ENCODE peak calls at places on chromosomes 16 and 17, in eight cellular contexts. O is lower lobe of right lung; F is CD8-positive, alpha-beta T cell; R is cardiac muscle cell; D is uterus; N is heart right ventricle; W is psoas muscle; I is breast epithelium. Z is an unnamed sample. For H3K4me1, the result is how much of the 10 kb centered on the place peaks cover.

GRCh38 chr17:78599419-78599818 is 22.2 kb upstream of the DNAH17 start:
- DNase-seq in F (no peak), D (no peak), I (no peak), O (no peak), N (no peak), R (peak), W (no peak), Z (no peak)

GRCh38 chr17:43418441-43419374 is 19.9 kb downstream of the ARL4D start:
- DNase-seq in O (no peak), R (peak), N (no peak), F (no peak), W (peak), D (peak), I (peak), Z (no peak)

GRCh38 chr17:10761281-10761680 is 31.5 kb upstream of the TMEM220 start:
- DNase-seq in I (no peak), F (no peak), O (no peak), D (no peak), W (no peak), N (no peak), R (no peak), Z (no peak)

GRCh38 chr16:5633845-5634440 is 536.3 kb upstream of the EEF2KMT start:
- DNase-seq in R (peak), D (no peak), N (no peak), F (no peak), W (no peak), I (no peak), O (no peak), Z (no peak)

GRCh38 chr16:22614271-22614947 is 103.7 kb downstream of the NPIPB5 start:
- DNase-seq in R (no peak), D (no peak), O (no peak), I (peak), W (no peak), N (no peak), F (no peak), Z (peak)

GRCh38 chr17:69997332-69997731 is 77.7 kb upstream of the KCNJ16 start:
- DNase-seq in I (no peak), F (no peak), D (no peak), W (no peak), N (no peak), R (no peak), O (no peak), Z (peak)

GRCh38 chr16:28531777-28532744 is 6.7 kb downstream of the NUPR1 start:
- DNase-seq in O (peak), D (peak), N (peak), F (no peak), W (peak), R (peak), I (no peak), Z (peak)

GRCh38 chr16:83830091-83830768 is 22.5 kb downstream of the HSBP1 start:
- DNase-seq in I (no peak), N (no peak), D (no peak), R (no peak), F (no peak), O (no peak), W (no peak), Z (no peak)

GRCh38 chr17:70171159-70171558 is 1.8 kb downstream of the KCNJ2 start:
- DNase-seq in O (no peak), W (no peak), R (no peak), I (no peak), N (no peak), D (no peak), F (no peak), Z (no peak)

GRCh38 chr16:4517812-4518211 is 20.8 kb downstream of the CDIP1 start:
- DNase-seq in W (no peak), F (no peak), R (peak), D (no peak), I (no peak), N (no peak), O (no peak), Z (no peak)

GRCh38 chr17:63140255-63140654 is 174.2 kb downstream of the TANC2 start:
- DNase-seq in F (no peak), W (no peak), D (no peak), N (peak), O (no peak), I (no peak), R (peak), Z (no peak)

GRCh38 chr16:56107944-56108583 is 83.2 kb upstream of the GNAO1 start:
- DNase-seq in O (no peak), I (no peak), W (no peak), F (no peak), D (no peak), N (peak), R (no peak), Z (no peak)

GRCh38 chr17:40909351-40909750 is 24.3 kb upstream of the KRT20 start:
- DNase-seq in O (peak), R (peak), D (peak), W (peak), F (peak), N (peak), I (peak), Z (peak)

GRCh38 chr16:14405611-14406537 is 224.2 kb downstream of the PARN start:
- DNase-seq in N (no peak), F (no peak), I (peak), O (no peak), W (peak), R (no peak), D (no peak), Z (peak)

GRCh38 chr16:85574672-85575475 is 38.2 kb upstream of the GSE1 start:
- DNase-seq in W (no peak), N (no peak), D (no peak), R (no peak), F (no peak), O (no peak), I (no peak), Z (no peak)

GRCh38 chr17:15892679-15893332 is 52.1 kb upstream of the ADORA2B start:
- DNase-seq in R (peak), F (no peak), N (no peak), D (no peak), I (peak), W (no peak), O (no peak), Z (peak)

GRCh38 chr16:28000314-28000713 is 63.2 kb downstream of the GSG1L start:
- DNase-seq in O (no peak), I (no peak), D (no peak), N (no peak), F (no peak), W (no peak), R (no peak), Z (no peak)

GRCh38 chr16:24833352-24833751 is 12.4 kb upstream of the SLC5A11 start:
- DNase-seq in R (no peak), F (no peak), D (no peak), N (no peak), W (no peak), I (no peak), O (no peak), Z (no peak)

GRCh38 chr17:77471984-77472836 is 331.4 kb downstream of the SEC14L1 start:
- DNase-seq in R (peak), O (peak), W (no peak), D (peak), I (peak), F (no peak), N (peak), Z (no peak)

GRCh38 chr17:61875804-61876203 is 12.5 kb upstream of the BRIP1 start:
- DNase-seq in D (no peak), W (no peak), F (no peak), O (no peak), N (no peak), R (no peak), I (no peak), Z (no peak)

GRCh38 chr17:51263001-51263400 is 2.7 kb downstream of the UTP18 start:
- DNase-seq in W (no peak), N (no peak), O (no peak), R (peak), D (no peak), F (no peak), I (no peak), Z (no peak)

GRCh38 chr16:49578435-49579024 is 204.9 kb downstream of the C16orf78 start:
- DNase-seq in R (no peak), F (no peak), I (no peak), O (no peak), W (no peak), N (no peak), D (no peak), Z (no peak)

GRCh38 chr16:73149329-73149728 is 101.4 kb upstream of the ZFHX3 start:
- DNase-seq in N (no peak), F (no peak), I (no peak), R (no peak), W (no peak), D (no peak), O (no peak), Z (no peak)

GRCh38 chr17:1377334-1377733 is 22.7 kb downstream of the YWHAE start:
- DNase-seq in F (no peak), O (no peak), R (no peak), I (no peak), D (no peak), N (no peak), W (no peak), Z (no peak)

GRCh38 chr16:49858200-49859129 is 2.6 kb upstream of the ZNF423 start:
- DNase-seq in N (peak), D (peak), O (no peak), I (no peak), F (no peak), W (peak), R (peak), Z (peak)

GRCh38 chr17:75595919-75596310 is 8.3 kb downstream of the MYO15B start:
- DNase-seq in D (no peak), O (no peak), F (no peak), R (no peak), W (no peak), N (no peak), I (no peak), Z (no peak)

GRCh38 chr17:78330570-78331224 is 29.2 kb downstream of the SOCS3 start:
- DNase-seq in N (no peak), R (no peak), W (peak), F (no peak), I (no peak), O (no peak), D (peak), Z (no peak)

GRCh38 chr17:39194985-39195524 is 2.4 kb downstream of the CACNB1 start:
- DNase-seq in O (no peak), W (no peak), F (no peak), R (no peak), N (no peak), I (no peak), D (no peak), Z (no peak)

GRCh38 chr16:23508589-23509440 is 1.5 kb downstream of the GGA2 start:
- DNase-seq in I (no peak), W (no peak), D (no peak), R (peak), O (no peak), N (no peak), F (no peak), Z (no peak)

GRCh38 chr17:32929288-32929574 is 1.3 kb downstream of the TMEM98 start:
- DNase-seq in D (no peak), R (peak), O (no peak), W (no peak), I (no peak), N (no peak), F (no peak), Z (no peak)

GRCh38 chr17:80682372-80682771 is 137.7 kb downstream of the RPTOR start:
- DNase-seq in D (no peak), F (no peak), N (no peak), W (no peak), O (no peak), R (no peak), I (no peak), Z (no peak)

GRCh38 chr17:61075988-61076387 is 323.7 kb upstream of the TBX2 start:
- DNase-seq in R (no peak), W (no peak), F (no peak), N (no peak), I (no peak), D (no peak), O (no peak), Z (no peak)

GRCh38 chr17:83080641-83081560 is 1.5 kb downstream of the METRNL start:
- DNase-seq in F (no peak), W (peak), D (peak), N (no peak), O (peak), I (no peak), R (peak), Z (no peak)
- H3K4me3 ChIP-seq in F (peak), W (peak), D (peak), N (peak), O (peak), I (peak), R (peak), Z (peak)

GRCh38 chr16:2032285-2033056 is 5.8 kb downstream of the NHERF2 start:
- DNase-seq in R (no peak), D (peak), O (no peak), W (no peak), N (no peak), I (no peak), F (no peak), Z (no peak)
- H3K4me1 ChIP-seq in R (under half), D (under half), O (half or more), W (under half), N (half or more), I (under half), F (under half), Z (under half)

GRCh38 chr16:69127966-69128510 is 4.3 kb downstream of the CHTF8 start:
- DNase-seq in W (no peak), I (no peak), R (no peak), D (no peak), O (no peak), F (no peak), N (no peak), Z (peak)

GRCh38 chr16:69123894-69124293 is 8.5 kb downstream of the CHTF8 start:
- DNase-seq in D (no peak), F (peak), N (peak), W (no peak), O (no peak), R (peak), I (no peak), Z (peak)

GRCh38 chr16:69131167-69131748 is 1.1 kb downstream of the CHTF8 start:
- DNase-seq in O (no peak), R (peak), W (no peak), I (no peak), N (peak), F (no peak), D (no peak), Z (peak)

GRCh38 chr16:69130461-69130860 is 1.9 kb downstream of the CHTF8 start:
- DNase-seq in O (no peak), I (no peak), N (no peak), D (no peak), F (no peak), W (no peak), R (no peak), Z (no peak)

DNA sequence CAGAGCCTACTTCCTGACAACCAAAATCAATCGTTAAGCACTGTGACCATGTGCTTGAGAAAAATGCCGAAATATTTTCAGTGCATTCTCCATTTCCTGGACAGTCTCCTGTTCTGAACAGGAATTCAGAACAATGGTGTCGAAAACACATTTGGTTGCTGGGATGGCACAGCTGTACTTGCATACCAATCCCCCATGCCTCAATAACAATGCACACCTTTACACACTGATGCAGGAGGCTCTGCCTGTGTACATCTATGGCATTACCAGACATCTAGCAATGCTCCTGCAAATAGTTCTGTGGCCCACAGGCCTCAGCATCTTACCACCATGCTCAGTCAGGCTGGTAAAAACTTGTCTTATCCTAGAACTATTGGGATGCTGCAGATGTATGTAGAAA is 6.2 kb downstream of the CHTF8 start:
- DNase-seq in R (no peak), N (no peak), F (no peak), O (no peak), D (no peak), I (no peak), W (no peak), Z (peak)
- TF ChIP-seq CTCF in R (no peak), N (no peak), F (no peak), O (no peak), D (no peak), I (no peak), W (no peak), Z (no peak)

GRCh38 chr17:7704601-7705268 is at the start of gene EFNB3:
- DNase-seq in F (no peak), I (no peak), D (no peak), R (peak), O (peak), N (no peak), W (no peak), Z (no peak)

GRCh38 chr17:7705269-7706255 is 560 bp downstream of the EFNB3 start:
- DNase-seq in F (no peak), D (no peak), I (no peak), R (no peak), N (no peak), O (no peak), W (no peak), Z (no peak)

GRCh38 chr17:7702776-7703175 is 2.2 kb upstream of the EFNB3 start:
- DNase-seq in R (no peak), D (no peak), O (no peak), I (no peak), F (no peak), N (no peak), W (no peak), Z (no peak)

GRCh38 chr17:7701681-7702080 is 3.3 kb upstream of the EFNB3 start:
- DNase-seq in R (no peak), D (no peak), W (no peak), N (no peak), I (no peak), F (no peak), O (no peak), Z (no peak)

GRCh38 chr17:7703584-7704574 is 1.1 kb upstream of the EFNB3 start:
- DNase-seq in I (peak), N (no peak), W (no peak), F (no peak), R (peak), D (no peak), O (peak), Z (peak)
- H3K4me3 ChIP-seq in I (no peak), N (peak), W (no peak), F (no peak), R (peak), D (peak), O (no peak), Z (no peak)

DNA sequence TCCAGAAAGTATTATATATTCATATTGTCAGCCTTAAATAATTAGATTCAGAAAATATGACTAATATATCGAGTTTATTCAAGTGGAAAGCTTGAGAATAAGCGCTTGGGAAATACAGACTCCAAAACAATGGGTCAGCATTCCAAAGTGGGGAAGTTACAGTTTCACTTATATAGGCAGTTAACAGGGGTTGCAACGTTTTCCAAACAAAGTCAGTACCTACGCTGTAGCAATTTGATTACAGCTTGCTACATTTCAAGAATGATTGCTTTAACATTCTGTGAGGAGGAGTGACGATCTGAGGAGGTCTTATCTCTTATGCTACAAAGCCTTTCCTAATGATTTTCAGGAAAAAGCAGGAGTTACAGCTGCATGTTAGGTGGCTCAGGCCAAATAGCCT is 34.2 kb upstream of the HS3ST3A1 start:
- DNase-seq in N (no peak), O (no peak), W (no peak), F (no peak), I (no peak), R (peak), D (no peak), Z (no peak)
- H3K4me1 ChIP-seq in N (under half), O (under half), W (under half), F (under half), I (under half), R (under half), D (under half), Z (under half)

DNA sequence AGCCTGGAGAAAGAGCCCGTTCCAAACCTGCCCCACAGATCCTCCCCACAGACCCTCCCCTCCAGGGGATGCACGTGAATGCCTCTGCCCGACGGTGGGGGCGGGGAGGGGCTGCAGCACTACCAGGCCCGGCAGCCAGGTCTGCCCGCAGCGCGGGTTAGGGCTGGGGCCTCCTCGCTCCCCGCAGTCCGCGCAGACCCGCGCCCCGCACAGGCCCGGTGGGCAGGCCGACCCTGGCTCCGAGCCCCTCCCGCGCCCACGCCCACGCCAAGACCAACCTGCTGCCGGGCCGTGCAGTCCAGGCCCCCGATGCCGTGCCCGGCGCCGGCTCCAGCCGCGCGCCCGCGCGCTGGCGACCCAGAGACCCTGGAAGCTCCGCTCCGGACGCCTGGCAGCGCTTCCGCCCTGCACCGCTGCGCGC is at the start of gene RPUSD1:
- DNase-seq in I (no peak), N (no peak), W (no peak), R (no peak), D (no peak), F (no peak), O (peak), Z (no peak)
- TF ChIP-seq CTCF in I (no peak), N (no peak), W (no peak), R (no peak), D (no peak), F (no peak), O (peak), Z (no peak)